ENCODE peak calls at places on chromosome 10, in nine cellular contexts. One of them, this sample, is unnamed. For H3K4me1, the result is how much of the 10 kb centered on the place peaks cover.

GRCh38 chr10:133122171-133122935 is 34.6 kb downstream of the ADGRA1 start:
- DNase-seq in body of pancreas: peak
- DNase-seq in adrenal gland: no peak
- DNase-seq in HCT116: no peak
- DNase-seq in sigmoid colon: no peak
- DNase-seq in prostate gland: no peak
- DNase-seq in transverse colon: no peak
- DNase-seq in endothelial cell of umbilical vein: no peak
- DNase-seq in heart left ventricle: no peak
- DNase-seq in this sample: no peak

GRCh38 chr10:50512214-50512595 is 111.6 kb downstream of the SGMS1 start:
- DNase-seq in body of pancreas: no peak
- DNase-seq in adrenal gland: no peak
- DNase-seq in HCT116: no peak
- DNase-seq in sigmoid colon: no peak
- DNase-seq in prostate gland: no peak
- DNase-seq in transverse colon: no peak
- DNase-seq in endothelial cell of umbilical vein: no peak
- DNase-seq in heart left ventricle: no peak
- DNase-seq in this sample: no peak

GRCh38 chr10:85646312-85646711 is 720.3 kb downstream of the GRID1 start:
- DNase-seq in body of pancreas: no peak
- DNase-seq in adrenal gland: no peak
- DNase-seq in HCT116: no peak
- DNase-seq in sigmoid colon: no peak
- DNase-seq in prostate gland: no peak
- DNase-seq in transverse colon: no peak
- DNase-seq in endothelial cell of umbilical vein: peak
- DNase-seq in heart left ventricle: no peak
- DNase-seq in this sample: no peak

GRCh38 chr10:77333610-77334340 is 303.8 kb downstream of the KCNMA1 start:
- DNase-seq in body of pancreas: peak
- DNase-seq in adrenal gland: no peak
- DNase-seq in HCT116: no peak
- DNase-seq in sigmoid colon: no peak
- DNase-seq in prostate gland: no peak
- DNase-seq in transverse colon: no peak
- DNase-seq in endothelial cell of umbilical vein: no peak
- DNase-seq in heart left ventricle: no peak
- DNase-seq in this sample: no peak

GRCh38 chr10:113982745-113983144 is 60.9 kb upstream of the ADRB1 start:
- DNase-seq in body of pancreas: peak
- DNase-seq in adrenal gland: no peak
- DNase-seq in HCT116: no peak
- DNase-seq in sigmoid colon: no peak
- DNase-seq in prostate gland: peak
- DNase-seq in transverse colon: no peak
- DNase-seq in endothelial cell of umbilical vein: no peak
- DNase-seq in heart left ventricle: no peak
- DNase-seq in this sample: no peak

GRCh38 chr10:124458473-124458872 is 3.1 kb upstream of the LHPP start:
- DNase-seq in body of pancreas: no peak
- DNase-seq in adrenal gland: no peak
- DNase-seq in HCT116: no peak
- DNase-seq in sigmoid colon: no peak
- DNase-seq in prostate gland: no peak
- DNase-seq in transverse colon: no peak
- DNase-seq in endothelial cell of umbilical vein: no peak
- DNase-seq in heart left ventricle: no peak
- DNase-seq in this sample: no peak

GRCh38 chr10:95279042-95279820 is 11.6 kb downstream of the PDLIM1 start:
- DNase-seq in body of pancreas: no peak
- DNase-seq in adrenal gland: no peak
- DNase-seq in HCT116: no peak
- DNase-seq in sigmoid colon: no peak
- DNase-seq in prostate gland: no peak
- DNase-seq in transverse colon: no peak
- DNase-seq in endothelial cell of umbilical vein: no peak
- DNase-seq in heart left ventricle: no peak
- DNase-seq in this sample: no peak

GRCh38 chr10:100567249-100567648 is 31.5 kb downstream of the HIF1AN start:
- DNase-seq in body of pancreas: no peak
- DNase-seq in adrenal gland: no peak
- DNase-seq in HCT116: no peak
- DNase-seq in sigmoid colon: no peak
- DNase-seq in prostate gland: no peak
- DNase-seq in transverse colon: no peak
- DNase-seq in endothelial cell of umbilical vein: no peak
- DNase-seq in heart left ventricle: no peak
- DNase-seq in this sample: no peak

GRCh38 chr10:115818015-115818414 is 455.0 kb downstream of the GFRA1 start:
- DNase-seq in body of pancreas: no peak
- DNase-seq in adrenal gland: no peak
- DNase-seq in HCT116: no peak
- DNase-seq in sigmoid colon: no peak
- DNase-seq in prostate gland: no peak
- DNase-seq in transverse colon: no peak
- DNase-seq in endothelial cell of umbilical vein: no peak
- DNase-seq in heart left ventricle: no peak
- DNase-seq in this sample: no peak

GRCh38 chr10:15504101-15504840 is 133.2 kb upstream of the FAM171A1 start:
- DNase-seq in body of pancreas: no peak
- DNase-seq in adrenal gland: no peak
- DNase-seq in HCT116: no peak
- DNase-seq in sigmoid colon: no peak
- DNase-seq in prostate gland: no peak
- DNase-seq in transverse colon: no peak
- DNase-seq in endothelial cell of umbilical vein: no peak
- DNase-seq in heart left ventricle: no peak
- DNase-seq in this sample: no peak

GRCh38 chr10:77120012-77120411 is 517.6 kb downstream of the KCNMA1 start:
- DNase-seq in body of pancreas: no peak
- DNase-seq in adrenal gland: no peak
- DNase-seq in HCT116: no peak
- DNase-seq in sigmoid colon: no peak
- DNase-seq in prostate gland: no peak
- DNase-seq in transverse colon: no peak
- DNase-seq in endothelial cell of umbilical vein: peak
- DNase-seq in heart left ventricle: no peak
- DNase-seq in this sample: no peak

GRCh38 chr10:61905837-61906236 is 4.3 kb downstream of the ARID5B start:
- DNase-seq in body of pancreas: no peak
- DNase-seq in adrenal gland: no peak
- DNase-seq in HCT116: no peak
- DNase-seq in sigmoid colon: no peak
- DNase-seq in prostate gland: no peak
- DNase-seq in transverse colon: no peak
- DNase-seq in endothelial cell of umbilical vein: no peak
- DNase-seq in heart left ventricle: no peak
- DNase-seq in this sample: no peak

GRCh38 chr10:61905446-61905725 is 3.9 kb downstream of the ARID5B start:
- DNase-seq in body of pancreas: no peak
- DNase-seq in adrenal gland: no peak
- DNase-seq in HCT116: no peak
- DNase-seq in sigmoid colon: no peak
- DNase-seq in prostate gland: no peak
- DNase-seq in transverse colon: no peak
- DNase-seq in endothelial cell of umbilical vein: no peak
- DNase-seq in heart left ventricle: no peak
- DNase-seq in this sample: no peak

GRCh38 chr10:61907587-61907986 is 6.1 kb downstream of the ARID5B start:
- DNase-seq in body of pancreas: no peak
- DNase-seq in adrenal gland: no peak
- DNase-seq in HCT116: no peak
- DNase-seq in sigmoid colon: no peak
- DNase-seq in prostate gland: no peak
- DNase-seq in transverse colon: no peak
- DNase-seq in endothelial cell of umbilical vein: no peak
- DNase-seq in heart left ventricle: no peak
- DNase-seq in this sample: no peak

GRCh38 chr10:61906502-61906901 is 5.0 kb downstream of the ARID5B start:
- DNase-seq in body of pancreas: no peak
- DNase-seq in adrenal gland: no peak
- DNase-seq in HCT116: no peak
- DNase-seq in sigmoid colon: no peak
- DNase-seq in prostate gland: no peak
- DNase-seq in transverse colon: no peak
- DNase-seq in endothelial cell of umbilical vein: no peak
- DNase-seq in heart left ventricle: no peak
- DNase-seq in this sample: no peak

DNA sequence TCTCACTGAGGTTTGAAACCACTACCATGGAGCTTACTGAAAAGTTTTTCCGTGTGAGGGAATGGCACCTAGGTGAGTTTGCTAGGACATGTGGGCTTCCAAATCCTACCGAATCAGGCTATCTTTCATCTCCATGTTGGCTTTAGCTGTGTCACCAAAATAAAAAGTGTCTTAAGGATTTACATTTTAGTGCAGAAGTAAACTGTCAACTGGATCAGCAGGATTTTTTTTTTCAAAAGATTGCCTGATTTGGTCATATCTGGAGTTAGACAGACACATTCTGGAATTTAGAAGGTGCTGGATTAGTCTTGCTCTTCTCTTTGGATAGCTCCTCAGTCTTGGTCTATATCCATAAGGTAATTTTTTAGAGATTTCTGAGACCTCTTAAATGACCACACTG is 5.5 kb downstream of the ARID5B start:
- DNase-seq in body of pancreas: no peak
- DNase-seq in adrenal gland: no peak
- DNase-seq in HCT116: no peak
- DNase-seq in sigmoid colon: no peak
- DNase-seq in prostate gland: no peak
- DNase-seq in transverse colon: no peak
- DNase-seq in endothelial cell of umbilical vein: no peak
- DNase-seq in heart left ventricle: no peak
- DNase-seq in this sample: no peak
- H3K27ac ChIP-seq in body of pancreas: no peak
- H3K27ac ChIP-seq in adrenal gland: peak
- H3K27ac ChIP-seq in HCT116: no peak
- H3K27ac ChIP-seq in sigmoid colon: no peak
- H3K27ac ChIP-seq in prostate gland: peak
- H3K27ac ChIP-seq in transverse colon: peak
- H3K27ac ChIP-seq in endothelial cell of umbilical vein: no peak
- H3K27ac ChIP-seq in heart left ventricle: no peak
- H3K27ac ChIP-seq in this sample: no peak

DNA sequence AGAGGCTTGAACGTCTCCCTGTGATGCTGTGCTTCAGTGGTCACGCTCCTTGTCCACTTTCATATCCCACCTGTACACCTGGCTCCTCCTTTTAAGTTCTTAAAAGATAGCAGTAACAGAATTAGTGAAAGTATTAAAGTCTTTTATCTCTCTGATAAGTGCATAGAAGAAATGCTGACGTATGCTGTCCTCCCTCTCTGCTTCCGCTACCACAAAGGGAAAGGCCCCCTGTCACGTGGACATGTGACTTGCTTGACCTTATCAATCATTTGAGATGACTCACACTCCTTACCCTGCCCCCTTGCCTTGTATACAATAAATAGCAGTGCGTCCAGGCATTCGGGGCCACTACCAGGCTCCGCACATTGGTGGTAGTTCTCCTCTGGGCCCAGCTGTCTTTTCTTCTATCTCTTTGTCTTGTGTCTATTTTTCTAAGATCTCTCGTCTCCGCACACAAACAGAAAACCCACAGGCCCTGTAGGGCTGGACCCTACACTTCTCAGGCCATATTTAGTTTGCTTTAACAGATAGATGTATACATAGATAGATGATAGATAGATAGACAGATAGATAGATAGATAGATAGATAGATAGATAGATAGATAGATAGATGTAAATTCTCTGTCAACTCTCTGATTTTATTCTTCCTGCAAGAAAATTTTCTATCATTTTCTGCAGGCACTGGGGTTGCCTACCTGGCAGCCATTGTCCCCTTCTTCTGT is 131.6 kb upstream of the JCAD start:
- DNase-seq in body of pancreas: no peak
- DNase-seq in adrenal gland: no peak
- DNase-seq in HCT116: no peak
- DNase-seq in sigmoid colon: no peak
- DNase-seq in prostate gland: no peak
- DNase-seq in transverse colon: no peak
- DNase-seq in endothelial cell of umbilical vein: no peak
- DNase-seq in heart left ventricle: no peak
- DNase-seq in this sample: no peak
- TF ChIP-seq POLR2A in body of pancreas: no peak
- TF ChIP-seq POLR2A in adrenal gland: no peak
- TF ChIP-seq POLR2A in HCT116: no peak
- TF ChIP-seq POLR2A in sigmoid colon: no peak
- TF ChIP-seq POLR2A in prostate gland: no peak
- TF ChIP-seq POLR2A in transverse colon: no peak
- TF ChIP-seq POLR2A in endothelial cell of umbilical vein: no peak
- TF ChIP-seq POLR2A in heart left ventricle: no peak
- TF ChIP-seq POLR2A in this sample: no peak

GRCh38 chr10:5242585-5242984 is 45.9 kb downstream of the AKR1C4 start:
- DNase-seq in body of pancreas: no peak
- DNase-seq in adrenal gland: no peak
- DNase-seq in HCT116: no peak
- DNase-seq in sigmoid colon: no peak
- DNase-seq in prostate gland: no peak
- DNase-seq in transverse colon: no peak
- DNase-seq in endothelial cell of umbilical vein: no peak
- DNase-seq in heart left ventricle: no peak
- DNase-seq in this sample: no peak

GRCh38 chr10:5243521-5243987 is 46.9 kb downstream of the AKR1C4 start:
- DNase-seq in body of pancreas: no peak
- DNase-seq in adrenal gland: no peak
- DNase-seq in HCT116: no peak
- DNase-seq in sigmoid colon: no peak
- DNase-seq in prostate gland: no peak
- DNase-seq in transverse colon: no peak
- DNase-seq in endothelial cell of umbilical vein: no peak
- DNase-seq in heart left ventricle: no peak
- DNase-seq in this sample: no peak
- H3K4me1 ChIP-seq in body of pancreas: under half
- H3K4me1 ChIP-seq in adrenal gland: under half
- H3K4me1 ChIP-seq in HCT116: under half
- H3K4me1 ChIP-seq in sigmoid colon: under half
- H3K4me1 ChIP-seq in prostate gland: under half
- H3K4me1 ChIP-seq in transverse colon: under half
- H3K4me1 ChIP-seq in endothelial cell of umbilical vein: under half
- H3K4me1 ChIP-seq in heart left ventricle: under half
- H3K4me1 ChIP-seq in this sample: under half

DNA sequence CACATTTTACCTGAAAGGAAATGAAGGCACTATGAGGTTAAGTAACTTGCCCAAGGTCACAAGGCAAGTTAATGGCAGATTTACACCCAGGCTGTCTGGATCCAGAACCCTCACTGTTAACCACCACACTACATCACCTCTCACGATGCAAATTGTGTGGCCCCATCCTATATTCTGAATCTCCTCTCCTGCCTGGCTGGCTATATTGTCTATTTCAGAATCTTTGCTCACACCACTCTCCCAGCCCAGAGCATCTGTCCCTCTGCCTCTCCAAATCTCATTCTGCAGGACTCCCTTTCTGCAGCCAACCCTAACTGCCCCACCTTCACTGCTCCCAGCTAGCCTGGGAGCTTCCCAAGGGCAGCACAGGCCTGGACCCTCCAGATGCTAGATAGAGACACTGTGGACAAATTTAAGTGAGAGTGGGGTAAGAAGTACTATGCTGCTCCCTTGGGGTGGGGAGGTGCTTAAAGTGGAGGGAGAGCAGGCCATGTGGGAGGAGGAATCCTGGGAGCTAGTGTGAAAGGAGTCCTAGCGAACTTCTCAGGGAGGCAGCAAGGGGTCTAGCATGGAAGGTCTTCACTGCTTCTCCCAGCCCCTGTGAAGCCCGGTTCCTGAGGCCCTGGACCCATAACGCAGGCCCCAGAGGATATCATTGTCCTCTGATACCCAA is 786 bp downstream of the CUEDC2 start:
- DNase-seq in body of pancreas: no peak
- DNase-seq in adrenal gland: no peak
- DNase-seq in HCT116: no peak
- DNase-seq in sigmoid colon: no peak
- DNase-seq in prostate gland: no peak
- DNase-seq in transverse colon: no peak
- DNase-seq in endothelial cell of umbilical vein: no peak
- DNase-seq in heart left ventricle: no peak
- DNase-seq in this sample: no peak
- H3K27ac ChIP-seq in body of pancreas: peak
- H3K27ac ChIP-seq in adrenal gland: peak
- H3K27ac ChIP-seq in HCT116: peak
- H3K27ac ChIP-seq in sigmoid colon: peak
- H3K27ac ChIP-seq in prostate gland: peak
- H3K27ac ChIP-seq in transverse colon: peak
- H3K27ac ChIP-seq in endothelial cell of umbilical vein: peak
- H3K27ac ChIP-seq in heart left ventricle: peak
- H3K27ac ChIP-seq in this sample: peak